ENCODE peak calls at places on chromosomes 5 and 9, in six cellular contexts. Z is heart left ventricle, V is astrocyte, O is pancreas, L is OCI-LY7, C is fibroblast of lung. Q is an unnamed sample. For H3K4me1, the result is how much of the 10 kb centered on the place peaks cover.

GRCh38 chr5:107704686-107705389 is 34.1 kb upstream of the EFNA5 start:
- DNase-seq in V (peak), O (no peak), Z (no peak), L (no peak), C (no peak), Q (no peak)

GRCh38 chr9:36137392-36138004 is 965 bp downstream of the GLIPR2 start:
- DNase-seq in Z (no peak), C (peak), O (no peak), V (no peak), L (no peak), Q (no peak)

GRCh38 chr9:95112436-95113280 is 204.9 kb downstream of the FANCC start:
- DNase-seq in V (no peak), C (no peak), L (no peak), O (no peak), Z (no peak), Q (no peak)

GRCh38 chr9:1001838-1002237 is 25.4 kb downstream of the DMRT3 start:
- DNase-seq in Z (no peak), C (no peak), L (no peak), O (no peak), V (no peak), Q (no peak)

GRCh38 chr9:127307802-127308201 is 43.2 kb downstream of the GARNL3 start:
- DNase-seq in Z (peak), V (no peak), C (no peak), L (no peak), O (peak), Q (no peak)

GRCh38 chr9:8860925-8861324 is 1061.3 kb upstream of the DMAC1 start:
- DNase-seq in C (peak), V (peak), O (no peak), L (no peak), Z (no peak), Q (no peak)

GRCh38 chr9:87350915-87351314 is 146.8 kb upstream of the DAPK1 start:
- DNase-seq in V (peak), L (no peak), C (no peak), O (no peak), Z (no peak), Q (no peak)

GRCh38 chr5:163661358-163661757 is 155.9 kb downstream of the MAT2B start:
- DNase-seq in O (no peak), C (peak), V (no peak), Z (no peak), L (no peak), Q (no peak)

GRCh38 chr9:28774433-28775029 is 1201.2 kb upstream of the C9orf72 start:
- DNase-seq in V (peak), C (peak), L (peak), O (no peak), Z (no peak), Q (no peak)

GRCh38 chr5:39623291-39623865 is 198.6 kb upstream of the DAB2 start:
- DNase-seq in V (no peak), C (no peak), Z (no peak), L (no peak), O (no peak), Q (no peak)

GRCh38 chr5:169169786-169170185 is 131.2 kb downstream of the SLIT3 start:
- DNase-seq in V (no peak), L (no peak), Z (no peak), C (no peak), O (no peak), Q (no peak)

GRCh38 chr9:98185611-98186171 is 6.7 kb downstream of the CORO2A start:
- DNase-seq in C (no peak), Z (no peak), L (no peak), V (no peak), O (no peak), Q (no peak)

GRCh38 chr5:115855959-115856358 is 14.2 kb downstream of the AP3S1 start:
- DNase-seq in O (no peak), C (peak), Z (no peak), V (no peak), L (no peak), Q (no peak)

GRCh38 chr9:34254141-34254913 is 74.7 kb downstream of the KIF24 start:
- DNase-seq in L (no peak), Z (no peak), O (no peak), V (peak), C (peak), Q (peak)

GRCh38 chr5:14445581-14446290 is 135.9 kb upstream of the OTULINL start:
- DNase-seq in L (no peak), C (no peak), O (no peak), Z (no peak), V (peak), Q (peak)

GRCh38 chr5:138354926-138355378 is 2.5 kb downstream of the KDM3B start:
- DNase-seq in O (no peak), C (peak), Z (no peak), V (peak), L (peak), Q (peak)

GRCh38 chr5:178732281-178732680 is 1.8 kb upstream of the ZNF354A start:
- DNase-seq in O (no peak), C (no peak), V (no peak), L (no peak), Z (no peak), Q (no peak)

GRCh38 chr5:15021286-15022046 is 149.9 kb upstream of the ANKH start:
- DNase-seq in O (no peak), L (no peak), V (peak), C (peak), Z (peak), Q (peak)

GRCh38 chr5:74492230-74492629 is 148.3 kb downstream of the ENC1 start:
- DNase-seq in V (no peak), Z (no peak), C (no peak), O (no peak), L (no peak), Q (no peak)

GRCh38 chr9:82421498-82421897 is 432.9 kb downstream of the SPATA31D1 start:
- DNase-seq in L (no peak), C (no peak), O (no peak), V (no peak), Z (no peak), Q (no peak)

GRCh38 chr5:82863260-82863659 is 213.9 kb downstream of the TMEM167A start:
- DNase-seq in V (peak), L (no peak), C (no peak), Z (no peak), O (no peak), Q (no peak)

GRCh38 chr5:111787006-111787405 is 30.0 kb upstream of the NREP start:
- DNase-seq in O (no peak), V (no peak), C (no peak), L (no peak), Z (no peak), Q (no peak)
- H3K4me1 ChIP-seq in O (under half), V (under half), C (under half), L (under half), Z (under half), Q (under half)

DNA sequence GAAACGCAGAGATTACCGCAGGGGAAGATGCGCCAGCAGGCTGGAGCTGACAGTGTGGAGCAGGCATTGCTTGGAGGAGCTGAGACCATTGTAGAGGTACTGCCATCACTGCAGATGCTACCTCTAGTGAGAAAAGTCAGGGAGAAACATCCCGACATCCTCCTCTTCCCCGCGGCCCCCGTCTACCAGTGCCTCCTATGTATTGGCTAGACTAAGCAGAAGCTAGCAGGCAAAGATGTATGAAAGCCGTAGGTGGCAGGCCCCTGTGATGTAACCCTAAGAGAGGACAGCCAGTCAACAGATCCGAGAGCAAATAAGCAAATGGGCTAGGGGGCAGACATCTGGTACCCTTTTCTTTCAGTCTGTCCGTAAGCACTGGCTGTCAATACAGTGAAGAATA is 115.5 kb upstream of the ACTBL2 start:
- DNase-seq in O (no peak), L (no peak), C (no peak), V (no peak), Z (no peak), Q (no peak)
- TF ChIP-seq CTCF in O (no peak), L (no peak), C (no peak), V (no peak), Z (no peak), Q (no peak)

DNA sequence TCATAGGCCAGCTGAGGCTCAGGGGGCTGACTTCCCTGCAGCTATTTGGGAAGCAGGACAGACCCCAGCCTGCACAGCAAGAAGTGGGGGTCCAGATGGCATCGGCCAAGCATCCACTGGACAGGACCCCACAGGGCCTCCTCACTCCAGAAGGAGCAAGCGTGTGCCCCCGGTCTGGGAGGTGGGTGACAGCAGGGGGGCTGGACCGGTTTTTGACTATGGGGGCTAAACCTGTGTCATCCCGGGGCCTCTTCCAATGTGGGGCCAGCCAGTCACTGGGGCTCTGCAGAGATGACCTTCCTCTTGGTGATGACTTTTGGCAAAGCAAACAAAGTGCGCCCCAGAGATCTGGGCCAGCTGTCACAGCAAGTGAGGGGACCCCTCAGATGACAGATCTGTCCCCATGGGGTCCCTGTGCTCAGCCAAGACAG is 163.9 kb downstream of the OLFM1 start:
- DNase-seq in O (no peak), V (no peak), C (no peak), Z (no peak), L (no peak), Q (no peak)
- H3K4me1 ChIP-seq in O (under half), V (under half), C (under half), Z (under half), L (under half), Q (under half)

GRCh38 chr5:58357799-58358198 is 102.1 kb downstream of the PLK2 start:
- DNase-seq in V (no peak), O (no peak), C (no peak), L (no peak), Z (no peak), Q (no peak)
- TF ChIP-seq CTCF in V (no peak), O (no peak), C (no peak), L (no peak), Z (no peak), Q (no peak)